ENCODE peak calls at places on chromosome 20, in ten cellular contexts. E is HFF-Myc, K is cardiac muscle cell, V is left ventricle myocardium inferior, Y is HCT116, R is AG10803, Q is GM12865, L is lower lobe of right lung, H is heart left ventricle, G is RWPE1. C is an unnamed sample.

GRCh38 chr20:60095456-60095855 is 137.2 kb downstream of the CDH26 start:
- DNase-seq in K (peak; percentile 2), V (no peak), Q (no peak), R (peak; percentile 26), H (no peak), Y (no peak), G (no peak), L (no peak), E (no peak), C (no peak)

GRCh38 chr20:6635034-6635736 is 132.3 kb upstream of the BMP2 start:
- DNase-seq in E (no peak), R (peak; percentile 50), H (no peak), L (no peak), K (peak; percentile 71), G (no peak), Q (peak; percentile 3), Y (no peak), V (no peak), C (no peak)

GRCh38 chr20:4546786-4547185 is 174.9 kb upstream of the PRND start:
- DNase-seq in K (peak; percentile 65), G (peak; percentile 92), E (peak; percentile 66), Q (no peak), R (peak; percentile 79), L (no peak), Y (peak; percentile 65), H (no peak), V (no peak), C (peak; percentile 94)

GRCh38 chr20:38193586-38194105 is 28.6 kb upstream of the TGM2 start:
- DNase-seq in Q (no peak), L (no peak), K (no peak), E (no peak), R (no peak), H (no peak), Y (no peak), V (no peak), G (no peak), C (no peak)

GRCh38 chr20:57544838-57545564 is 15.9 kb upstream of the PCK1 start:
- DNase-seq in R (no peak), L (no peak), Y (no peak), G (no peak), E (no peak), Q (no peak), K (no peak), H (no peak), V (no peak), C (no peak)

GRCh38 chr20:31440012-31440659 is at the start of gene DEFB123:
- DNase-seq in K (no peak), G (no peak), E (no peak), R (no peak), H (no peak), Q (no peak), Y (no peak), V (no peak), L (no peak), C (no peak)

GRCh38 chr20:15637971-15638754 is 935.1 kb downstream of the KIF16B start:
- DNase-seq in E (peak; percentile 30), G (no peak), H (no peak), Y (no peak), R (peak; percentile 49), Q (no peak), L (no peak), V (no peak), K (no peak), C (no peak)

GRCh38 chr20:62925420-62926228 is 681 bp downstream of the DIDO1 start:
- DNase-seq in R (peak; percentile 25), Y (no peak), V (no peak), Q (peak; percentile 69), H (peak; percentile 39), L (no peak), E (no peak), G (no peak), K (peak; percentile 21), C (no peak)

DNA sequence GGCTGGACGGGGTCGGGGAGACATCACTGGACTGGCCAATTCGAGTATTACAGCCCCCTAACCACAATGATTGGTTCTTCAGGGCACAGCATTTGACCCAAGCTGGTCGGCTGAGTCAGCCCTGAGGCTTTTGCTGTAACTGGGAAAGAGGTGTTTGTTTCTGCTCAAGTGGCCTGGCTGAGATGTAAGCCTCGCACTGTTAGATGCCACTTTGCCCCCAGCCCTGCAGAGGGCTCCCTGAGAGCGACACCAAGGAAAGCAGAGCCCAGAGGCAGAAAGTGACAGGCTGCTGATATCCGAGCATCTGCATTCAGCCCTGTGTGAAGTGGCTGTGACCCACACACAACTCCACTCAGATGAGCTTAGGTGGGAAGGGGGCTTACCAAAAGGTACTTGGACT is 19.4 kb downstream of the ERGIC3 start:
- DNase-seq in L (no peak), K (peak; percentile 40), E (peak; percentile 11), Y (no peak), V (no peak), H (no peak), Q (peak; percentile 65), G (peak; percentile 58), R (peak; percentile 48), C (peak; percentile 76)
- TF ChIP-seq CTCF in L (peak; percentile 21), K (peak; percentile 26), E (peak; percentile 41), Y (no peak), V (peak; percentile 41), H (no peak), Q (peak; percentile 54), G (no peak), R (peak; percentile 43), C (peak; percentile 59)

GRCh38 chr20:25011831-25012241 is 19.3 kb upstream of the APMAP start:
- DNase-seq in H (peak; percentile 13), V (no peak), L (no peak), G (no peak), Y (no peak), K (no peak), R (no peak), Q (no peak), E (no peak), C (no peak)

GRCh38 chr20:25011261-25011660 is 18.7 kb upstream of the APMAP start:
- DNase-seq in E (no peak), L (no peak), V (no peak), K (no peak), Y (no peak), H (peak; percentile 12), Q (no peak), G (no peak), R (no peak), C (no peak)

GRCh38 chr20:25013478-25014380 is 21.2 kb upstream of the APMAP start:
- DNase-seq in R (no peak), Q (no peak), E (no peak), Y (no peak), G (no peak), V (no peak), K (no peak), H (peak; percentile 13), L (no peak), C (no peak)

GRCh38 chr20:25014816-25015215 is 22.3 kb upstream of the APMAP start:
- DNase-seq in K (no peak), H (peak; percentile 10), E (no peak), Q (peak; percentile 12), G (no peak), L (no peak), Y (no peak), V (no peak), R (no peak), C (no peak)

DNA sequence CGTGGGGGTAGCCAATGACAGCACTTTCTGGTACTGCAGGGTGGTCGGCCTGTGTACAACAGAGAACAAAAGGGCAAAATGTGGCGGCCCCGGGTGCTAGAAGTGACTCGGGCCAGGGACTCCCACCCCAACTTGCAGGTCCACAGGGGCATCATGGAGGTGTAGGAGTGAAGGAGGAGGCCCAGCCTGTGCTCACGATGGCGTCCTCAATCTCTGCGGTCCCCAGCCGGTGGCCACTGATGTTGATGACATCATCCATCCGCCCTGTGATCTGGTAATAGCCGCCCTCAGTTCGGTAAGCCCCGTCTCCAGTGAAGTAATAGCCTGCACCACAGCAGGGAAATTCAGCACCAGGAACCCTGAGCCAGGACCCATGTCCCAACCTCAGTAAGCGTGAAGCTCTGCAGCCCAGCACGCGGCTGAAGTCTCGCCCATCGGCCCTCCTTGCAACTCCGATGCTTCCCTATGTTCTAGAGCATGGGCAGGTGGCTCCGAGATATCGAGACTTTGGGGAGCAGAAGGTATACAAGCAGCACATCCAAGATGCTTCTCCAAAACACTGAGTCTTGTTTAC is 20.2 kb upstream of the APMAP start:
- DNase-seq in H (peak; percentile 9), Q (no peak), R (no peak), K (no peak), G (no peak), V (no peak), E (no peak), Y (no peak), L (no peak), C (no peak)
- TF ChIP-seq CTCF in H (no peak), Q (no peak), R (no peak), K (no peak), G (no peak), V (no peak), E (no peak), Y (no peak), L (no peak), C (no peak)

GRCh38 chr20:11919571-11919970 is 1.9 kb downstream of the BTBD3 start:
- DNase-seq in L (no peak), Q (no peak), V (no peak), G (no peak), E (no peak), K (no peak), R (no peak), Y (no peak), H (no peak), C (no peak)

GRCh38 chr20:11920083-11920482 is 2.4 kb downstream of the BTBD3 start:
- DNase-seq in V (no peak), H (no peak), K (no peak), Q (no peak), G (no peak), Y (no peak), R (no peak), E (no peak), L (no peak), C (no peak)

GRCh38 chr20:11919046-11919445 is 1.4 kb downstream of the BTBD3 start:
- DNase-seq in Q (no peak), E (peak; percentile 25), G (no peak), R (no peak), H (peak; percentile 50), Y (no peak), K (peak; percentile 36), V (peak; percentile 38), L (no peak), C (no peak)

GRCh38 chr20:11917663-11918062 is at the start of gene BTBD3:
- DNase-seq in K (peak; percentile 79), Y (no peak), R (peak; percentile 63), G (no peak), H (peak; percentile 69), E (peak; percentile 31), Q (no peak), L (peak; percentile 43), V (peak; percentile 66), C (peak; percentile 60)

GRCh38 chr20:11918280-11918952 is 723 bp downstream of the BTBD3 start:
- DNase-seq in G (no peak), V (no peak), H (no peak), R (no peak), Y (no peak), E (no peak), Q (no peak), L (no peak), K (no peak), C (no peak)
- TF ChIP-seq CTCF in G (no peak), V (no peak), H (no peak), R (no peak), Y (no peak), E (no peak), Q (no peak), L (no peak), K (no peak), C (no peak)

DNA sequence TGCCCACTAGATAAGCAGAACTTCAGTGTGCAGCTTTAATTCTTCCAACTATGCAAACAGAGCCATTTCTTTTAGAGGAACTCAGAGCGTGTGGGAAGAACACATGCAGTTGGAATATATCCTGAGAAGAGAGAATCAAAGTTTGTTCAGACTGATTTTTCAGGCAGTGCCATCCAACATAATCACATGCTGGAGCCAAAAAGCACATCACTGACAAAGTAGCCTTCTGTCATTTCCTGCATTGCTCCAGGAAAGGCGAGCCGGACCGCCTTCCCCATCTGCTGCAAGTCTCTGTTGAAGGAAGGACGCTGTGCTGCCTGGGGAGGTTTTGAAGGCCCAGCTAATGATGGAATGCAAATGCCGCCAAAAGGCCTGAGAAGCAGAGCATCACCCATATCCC is 98.4 kb downstream of the DOK5 start:
- DNase-seq in G (no peak), L (no peak), E (no peak), K (peak; percentile 46), R (no peak), Y (no peak), Q (no peak), H (peak; percentile 35), V (no peak), C (no peak)
- TF ChIP-seq CTCF in G (no peak), L (no peak), E (no peak), K (no peak), R (no peak), Y (no peak), Q (no peak), H (no peak), V (no peak), C (no peak)

C was measured in HFFc6.